ENCODE peak calls at places on chromosomes 13 and 19, in nine cellular contexts. One of them, this sample, is unnamed.

GRCh38 chr19:24101459-24102122 is 14.6 kb downstream of the ZNF254 start:
- DNase-seq in germinal center: no peak
- DNase-seq in AG08395: no peak
- DNase-seq in T-helper 9 cell: no peak
- DNase-seq in pancreas: no peak
- DNase-seq in fibroblast of lung: no peak
- DNase-seq in stimulated activated CD4-positive, alpha-beta T cell treated with anti-CD3 and anti-CD28 coated beads, Interleukin-2, amount 100 ng/mL, for 48 hours: no peak
- DNase-seq in Kasumi-1: no peak
- DNase-seq in left colon: no peak
- DNase-seq in this sample: no peak

GRCh38 chr19:33199441-33200265 is 5.5 kb downstream of the LRP3 start:
- DNase-seq in pancreas: no peak
- DNase-seq in left colon: no peak
- DNase-seq in fibroblast of lung: no peak
- DNase-seq in T-helper 9 cell: no peak
- DNase-seq in AG08395: no peak
- DNase-seq in Kasumi-1: peak
- DNase-seq in stimulated activated CD4-positive, alpha-beta T cell treated with anti-CD3 and anti-CD28 coated beads, Interleukin-2, amount 100 ng/mL, for 48 hours: no peak
- DNase-seq in germinal center: no peak
- DNase-seq in this sample: no peak

GRCh38 chr13:77356155-77356554 is 29.3 kb upstream of the MYCBP2 start:
- DNase-seq in stimulated activated CD4-positive, alpha-beta T cell treated with anti-CD3 and anti-CD28 coated beads, Interleukin-2, amount 100 ng/mL, for 48 hours: no peak
- DNase-seq in germinal center: no peak
- DNase-seq in left colon: no peak
- DNase-seq in pancreas: no peak
- DNase-seq in fibroblast of lung: no peak
- DNase-seq in AG08395: no peak
- DNase-seq in T-helper 9 cell: no peak
- DNase-seq in Kasumi-1: no peak
- DNase-seq in this sample: no peak

GRCh38 chr13:113564331-113565023 is 20.1 kb upstream of the TFDP1 start:
- DNase-seq in stimulated activated CD4-positive, alpha-beta T cell treated with anti-CD3 and anti-CD28 coated beads, Interleukin-2, amount 100 ng/mL, for 48 hours: no peak
- DNase-seq in germinal center: no peak
- DNase-seq in T-helper 9 cell: no peak
- DNase-seq in AG08395: no peak
- DNase-seq in fibroblast of lung: no peak
- DNase-seq in Kasumi-1: no peak
- DNase-seq in pancreas: no peak
- DNase-seq in left colon: peak
- DNase-seq in this sample: no peak

GRCh38 chr13:101514695-101515275 is 62.3 kb downstream of the ITGBL1 start:
- DNase-seq in T-helper 9 cell: no peak
- DNase-seq in pancreas: no peak
- DNase-seq in left colon: no peak
- DNase-seq in fibroblast of lung: peak
- DNase-seq in AG08395: peak
- DNase-seq in stimulated activated CD4-positive, alpha-beta T cell treated with anti-CD3 and anti-CD28 coated beads, Interleukin-2, amount 100 ng/mL, for 48 hours: peak
- DNase-seq in germinal center: no peak
- DNase-seq in Kasumi-1: peak
- DNase-seq in this sample: peak

GRCh38 chr13:28796938-28797257 is 23.2 kb upstream of the MTUS2 start:
- DNase-seq in left colon: no peak
- DNase-seq in T-helper 9 cell: no peak
- DNase-seq in Kasumi-1: no peak
- DNase-seq in stimulated activated CD4-positive, alpha-beta T cell treated with anti-CD3 and anti-CD28 coated beads, Interleukin-2, amount 100 ng/mL, for 48 hours: no peak
- DNase-seq in germinal center: no peak
- DNase-seq in pancreas: no peak
- DNase-seq in AG08395: no peak
- DNase-seq in fibroblast of lung: no peak
- DNase-seq in this sample: no peak

GRCh38 chr19:10503002-10503789 is at the start of gene KEAP1:
- DNase-seq in left colon: peak
- DNase-seq in stimulated activated CD4-positive, alpha-beta T cell treated with anti-CD3 and anti-CD28 coated beads, Interleukin-2, amount 100 ng/mL, for 48 hours: peak
- DNase-seq in fibroblast of lung: peak
- DNase-seq in Kasumi-1: peak
- DNase-seq in pancreas: peak
- DNase-seq in T-helper 9 cell: no peak
- DNase-seq in germinal center: peak
- DNase-seq in AG08395: peak
- DNase-seq in this sample: peak

GRCh38 chr13:21212138-21212775 is 35.8 kb downstream of the MRPL57 start:
- DNase-seq in Kasumi-1: no peak
- DNase-seq in T-helper 9 cell: no peak
- DNase-seq in left colon: no peak
- DNase-seq in pancreas: no peak
- DNase-seq in AG08395: no peak
- DNase-seq in fibroblast of lung: no peak
- DNase-seq in germinal center: no peak
- DNase-seq in stimulated activated CD4-positive, alpha-beta T cell treated with anti-CD3 and anti-CD28 coated beads, Interleukin-2, amount 100 ng/mL, for 48 hours: no peak
- DNase-seq in this sample: no peak

GRCh38 chr19:50975766-50976165 is 6.4 kb upstream of the KLK6 start:
- DNase-seq in left colon: no peak
- DNase-seq in Kasumi-1: no peak
- DNase-seq in T-helper 9 cell: no peak
- DNase-seq in AG08395: no peak
- DNase-seq in pancreas: no peak
- DNase-seq in stimulated activated CD4-positive, alpha-beta T cell treated with anti-CD3 and anti-CD28 coated beads, Interleukin-2, amount 100 ng/mL, for 48 hours: no peak
- DNase-seq in germinal center: no peak
- DNase-seq in fibroblast of lung: no peak
- DNase-seq in this sample: no peak

GRCh38 chr13:30679483-30680330 is 55.6 kb upstream of the ALOX5AP start:
- DNase-seq in pancreas: no peak
- DNase-seq in germinal center: peak
- DNase-seq in left colon: no peak
- DNase-seq in T-helper 9 cell: no peak
- DNase-seq in AG08395: peak
- DNase-seq in stimulated activated CD4-positive, alpha-beta T cell treated with anti-CD3 and anti-CD28 coated beads, Interleukin-2, amount 100 ng/mL, for 48 hours: no peak
- DNase-seq in Kasumi-1: peak
- DNase-seq in fibroblast of lung: peak
- DNase-seq in this sample: peak

GRCh38 chr13:24651718-24652345 is 28.4 kb upstream of the ATP12A start:
- DNase-seq in pancreas: no peak
- DNase-seq in AG08395: no peak
- DNase-seq in fibroblast of lung: no peak
- DNase-seq in Kasumi-1: no peak
- DNase-seq in left colon: peak
- DNase-seq in T-helper 9 cell: no peak
- DNase-seq in stimulated activated CD4-positive, alpha-beta T cell treated with anti-CD3 and anti-CD28 coated beads, Interleukin-2, amount 100 ng/mL, for 48 hours: no peak
- DNase-seq in germinal center: no peak
- DNase-seq in this sample: no peak